ENCODE peak calls at places on chromosomes 5 and 9, in six cellular contexts. P, D, K, E, U and M are unnamed samples.

GRCh38 chr5:133398646-133399081 is 213.7 kb downstream of the FSTL4 start:
- DNase-seq in P (no peak), D (no peak), K (no peak), E (no peak), U (no peak), M (no peak)

GRCh38 chr5:115838885-115839518 is 2.4 kb downstream of the ATG12 start:
- DNase-seq in P (peak), D (peak), K (no peak), E (no peak), U (no peak), M (no peak)

GRCh38 chr9:92726971-92727715 is 37.5 kb downstream of the BICD2 start:
- DNase-seq in P (no peak), D (peak), K (no peak), E (no peak), U (peak), M (peak)

GRCh38 chr9:108894225-108894997 is 32.3 kb downstream of the ACTL7A start:
- DNase-seq in P (no peak), D (no peak), K (no peak), E (no peak), U (no peak), M (no peak)

GRCh38 chr9:91211414-91211813 is 150.3 kb downstream of the AUH start:
- DNase-seq in P (no peak), D (no peak), K (no peak), E (no peak), U (no peak), M (no peak)

GRCh38 chr5:54325610-54326311 is 15.4 kb upstream of the ARL15 start:
- DNase-seq in P (no peak), D (no peak), K (no peak), E (no peak), U (no peak), M (no peak)

GRCh38 chr9:138099803-138100598 is 222.4 kb downstream of the CACNA1B start:
- DNase-seq in P (no peak), D (no peak), K (no peak), E (peak), U (no peak), M (no peak)

GRCh38 chr9:16031971-16032370 is 479.1 kb downstream of the CCDC171 start:
- DNase-seq in P (no peak), D (no peak), K (no peak), E (no peak), U (no peak), M (no peak)

GRCh38 chr5:142143878-142144277 is 35.3 kb downstream of the NDFIP1 start:
- DNase-seq in P (no peak), D (peak), K (no peak), E (no peak), U (no peak), M (peak)

GRCh38 chr5:50738864-50739263 is 72.4 kb downstream of the PARP8 start:
- DNase-seq in P (no peak), D (no peak), K (no peak), E (no peak), U (no peak), M (peak)

GRCh38 chr5:143243103-143243502 is 160.4 kb downstream of the NR3C1 start:
- DNase-seq in P (no peak), D (no peak), K (peak), E (no peak), U (no peak), M (no peak)

GRCh38 chr9:104906441-104907277 is 21.3 kb downstream of the ABCA1 start:
- DNase-seq in P (no peak), D (peak), K (peak), E (peak), U (peak), M (peak)

GRCh38 chr9:115969096-115969495 is 184.5 kb upstream of the PAPPA start:
- DNase-seq in P (no peak), D (peak), K (no peak), E (no peak), U (no peak), M (no peak)

GRCh38 chr5:76145945-76146344 is 62.8 kb downstream of the SV2C start:
- DNase-seq in P (no peak), D (no peak), K (no peak), E (no peak), U (no peak), M (no peak)

GRCh38 chr9:14987858-14988257 is 77.6 kb upstream of the FREM1 start:
- DNase-seq in P (no peak), D (no peak), K (no peak), E (no peak), U (no peak), M (no peak)

GRCh38 chr5:4042311-4042710 is 446.7 kb downstream of the IRX1 start:
- DNase-seq in P (no peak), D (no peak), K (no peak), E (no peak), U (no peak), M (no peak)

GRCh38 chr9:114518599-114519022 is 13.3 kb upstream of the WHRN start:
- DNase-seq in P (no peak), D (no peak), K (no peak), E (no peak), U (no peak), M (no peak)

GRCh38 chr9:18822850-18823249 is 210.2 kb downstream of the SAXO1 start:
- DNase-seq in P (peak), D (no peak), K (no peak), E (no peak), U (no peak), M (no peak)

GRCh38 chr9:33172256-33172678 is 5.1 kb upstream of the B4GALT1 start:
- DNase-seq in P (no peak), D (peak), K (no peak), E (no peak), U (no peak), M (no peak)

GRCh38 chr5:32299059-32299677 is 13.6 kb downstream of the MTMR12 start:
- DNase-seq in P (no peak), D (no peak), K (no peak), E (no peak), U (no peak), M (no peak)

GRCh38 chr5:32302822-32303754 is 9.7 kb downstream of the MTMR12 start:
- DNase-seq in P (no peak), D (no peak), K (no peak), E (no peak), U (no peak), M (no peak)

GRCh38 chr5:32298056-32298420 is 14.7 kb downstream of the MTMR12 start:
- DNase-seq in P (no peak), D (no peak), K (no peak), E (no peak), U (no peak), M (no peak)

GRCh38 chr5:32301891-32302290 is 10.8 kb downstream of the MTMR12 start:
- DNase-seq in P (no peak), D (no peak), K (no peak), E (no peak), U (no peak), M (no peak)

DNA sequence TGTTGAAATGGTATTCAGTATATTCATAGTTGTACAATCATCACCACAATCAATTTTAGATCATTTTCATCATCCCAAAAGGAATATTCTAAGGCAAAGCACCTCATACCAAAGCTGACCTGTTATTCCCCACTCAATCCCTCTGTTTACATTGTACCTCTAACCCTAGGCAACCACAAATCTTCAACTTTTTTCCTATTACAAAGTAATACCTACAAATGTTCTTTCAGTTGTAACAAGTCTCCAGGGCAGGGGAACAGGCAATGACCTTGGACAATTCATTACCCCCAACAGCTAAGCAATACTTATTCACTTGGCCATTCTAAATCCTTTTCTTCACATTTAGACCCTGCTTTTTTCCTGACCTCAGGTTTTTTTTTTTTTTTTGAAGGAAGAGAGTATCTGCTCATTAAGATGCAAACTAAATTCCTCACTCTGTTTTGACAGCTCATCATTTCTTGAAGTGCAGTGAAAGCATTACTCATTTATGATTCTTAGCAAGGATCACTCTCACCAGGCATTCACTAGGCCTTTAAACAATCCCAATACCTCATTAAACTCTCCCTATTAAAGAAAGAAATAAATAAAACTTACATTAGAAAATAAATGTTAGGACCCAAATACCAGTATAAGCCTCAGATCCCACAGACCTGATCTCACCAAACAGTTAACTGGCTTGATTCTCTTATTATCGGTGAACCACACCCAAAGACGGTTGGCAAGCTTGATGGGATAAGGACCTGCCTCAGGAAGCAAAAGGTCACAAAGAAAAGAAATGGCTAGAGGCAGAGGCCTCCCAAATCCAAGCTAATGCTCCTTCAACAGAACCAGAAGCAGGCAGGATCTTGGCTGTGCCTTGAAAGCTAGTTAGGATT is 15.3 kb downstream of the MTMR12 start:
- DNase-seq in P (peak), D (no peak), K (no peak), E (no peak), U (no peak), M (no peak)
- H3K4me3 ChIP-seq in P (no peak), D (no peak), K (no peak), E (no peak), U (no peak), M (no peak)

GRCh38 chr9:112868461-112868860 is 22.2 kb downstream of the SLC46A2 start:
- DNase-seq in P (no peak), D (no peak), K (no peak), E (no peak), U (no peak), M (no peak)
- H3K27ac ChIP-seq in P (peak), D (no peak), K (no peak), E (no peak), U (no peak), M (no peak)

DNA sequence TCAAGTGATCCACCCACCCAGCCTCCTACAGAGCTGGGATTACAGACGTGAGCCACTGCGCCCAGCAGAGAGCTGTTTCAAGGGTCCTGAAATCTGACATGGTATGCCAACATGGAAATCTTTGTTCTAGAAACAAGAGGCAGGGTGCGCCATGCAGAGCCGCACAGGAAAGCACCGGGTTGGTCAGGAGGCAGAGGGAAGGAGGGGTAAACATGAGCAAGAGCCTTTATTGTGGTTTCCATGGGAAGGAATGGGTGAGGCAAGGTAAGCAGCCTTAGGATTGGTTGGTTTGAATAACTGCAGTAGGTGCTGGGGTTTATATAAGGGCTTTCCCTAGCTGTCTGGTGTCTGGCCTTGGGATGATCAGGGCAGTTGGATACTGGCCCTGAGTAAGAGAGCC is 5.5 kb upstream of the EXOSC2 start:
- DNase-seq in P (no peak), D (no peak), K (no peak), E (no peak), U (no peak), M (no peak)
- H3K4me3 ChIP-seq in P (no peak), D (no peak), K (no peak), E (no peak), U (no peak), M (no peak)

GRCh38 chr9:134963546-134963945 is 45.8 kb upstream of the FCN1 start:
- DNase-seq in P (no peak), D (no peak), K (no peak), E (no peak), U (no peak), M (no peak)
- H3K27ac ChIP-seq in P (no peak), D (no peak), K (no peak), E (no peak), U (no peak), M (no peak)

GRCh38 chr9:8052991-8053390 is 253.4 kb upstream of the DMAC1 start:
- DNase-seq in P (no peak), D (no peak), K (no peak), E (no peak), U (no peak), M (no peak)
- H3K4me3 ChIP-seq in P (no peak), D (no peak), K (no peak), E (no peak), U (no peak), M (no peak)

DNA sequence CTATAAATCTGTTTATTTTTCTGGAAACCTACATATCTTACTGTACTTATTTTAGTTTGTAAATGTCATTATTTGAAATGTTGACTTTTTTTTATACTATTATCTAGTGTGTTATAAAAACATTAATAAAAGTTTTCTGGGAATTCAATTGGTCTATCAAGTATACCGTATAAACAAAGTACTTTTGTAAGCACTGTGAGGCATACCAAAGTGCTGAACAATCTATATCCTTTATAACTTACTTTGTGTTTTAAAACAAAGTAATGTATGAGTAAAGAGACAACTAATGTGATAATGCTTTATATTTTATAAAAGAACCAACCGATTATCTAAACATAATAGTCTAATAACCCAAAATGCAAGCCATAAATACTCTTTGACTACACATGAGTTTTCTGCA is 23.1 kb downstream of the EDIL3 start:
- DNase-seq in P (no peak), D (no peak), K (no peak), E (no peak), U (no peak), M (no peak)
- H3K27ac ChIP-seq in P (no peak), D (no peak), K (no peak), E (no peak), U (no peak), M (no peak)

GRCh38 chr9:93967020-93967803 is 12.1 kb upstream of the BARX1 start:
- DNase-seq in P (no peak), D (no peak), K (no peak), E (no peak), U (no peak), M (no peak)

GRCh38 chr9:93968451-93969327 is 13.5 kb upstream of the BARX1 start:
- DNase-seq in P (no peak), D (no peak), K (no peak), E (no peak), U (no peak), M (peak)

GRCh38 chr9:93963969-93964368 is 8.8 kb upstream of the BARX1 start:
- DNase-seq in P (no peak), D (no peak), K (no peak), E (no peak), U (no peak), M (peak)

GRCh38 chr9:93964685-93965084 is 9.5 kb upstream of the BARX1 start:
- DNase-seq in P (no peak), D (no peak), K (no peak), E (no peak), U (no peak), M (no peak)

DNA sequence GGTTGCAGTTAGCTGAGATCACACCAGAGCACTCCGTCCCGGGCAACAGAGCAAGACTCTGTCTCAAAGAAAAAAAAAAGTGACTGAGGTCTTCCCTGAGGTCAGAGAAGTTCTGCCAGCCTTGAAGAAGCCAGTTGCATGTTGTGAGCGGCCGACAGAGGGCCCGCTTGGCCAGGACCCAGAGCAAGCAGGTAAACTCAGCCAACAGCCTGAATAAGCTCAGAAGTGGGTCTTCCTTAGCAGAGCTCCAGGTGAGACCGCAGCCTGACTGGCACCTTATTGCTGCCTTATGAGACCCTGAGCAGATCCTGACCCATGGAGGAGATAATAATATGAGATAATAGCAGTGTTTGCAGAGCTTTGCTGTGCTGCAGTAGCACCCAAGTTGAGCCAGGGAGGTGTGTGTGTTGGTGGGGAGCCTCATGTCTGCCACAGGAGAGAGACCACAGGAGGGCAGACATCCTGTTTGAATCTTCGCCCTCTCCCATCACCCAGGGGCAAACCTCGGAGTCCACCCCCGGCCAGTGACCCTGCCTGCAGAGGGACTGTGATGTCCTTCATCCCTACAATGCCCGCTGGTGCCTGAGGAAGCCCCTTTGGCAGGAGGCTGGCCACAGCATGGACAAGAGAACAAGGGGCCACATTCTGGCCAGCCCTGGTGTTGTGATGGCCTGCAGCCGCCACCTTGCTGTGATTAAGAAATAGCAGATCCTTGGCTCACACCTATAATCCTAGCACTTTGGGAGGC is 10.8 kb upstream of the BARX1 start:
- DNase-seq in P (no peak), D (no peak), K (no peak), E (no peak), U (no peak), M (no peak)
- H3K4me3 ChIP-seq in P (no peak), D (no peak), K (no peak), E (no peak), U (no peak), M (no peak)